ENCODE peak calls at places on chromosomes 7 and 10, in four cellular contexts. O, Q, R and V are unnamed samples. For H4K20me1 and H3F3A, the result is how much of the 10 kb centered on the place peaks cover.

GRCh38 chr7:140512317-140513000 is 33.2 kb upstream of the MKRN1 start:
- DNase-seq in O (peak), Q (no peak), R (no peak), V (peak)

GRCh38 chr7:47080816-47081215 is 501.1 kb downstream of the TNS3 start:
- DNase-seq in O (peak), Q (no peak), R (no peak), V (no peak)

GRCh38 chr10:118948784-118949183 is 80.7 kb upstream of the NANOS1 start:
- DNase-seq in O (no peak), Q (no peak), R (no peak), V (no peak)

GRCh38 chr7:127880454-127880853 is 150.8 kb downstream of the LRRC4 start:
- DNase-seq in O (no peak), Q (no peak), R (no peak), V (no peak)

GRCh38 chr10:101493782-101494281 is 94.2 kb downstream of the POLL start:
- DNase-seq in O (no peak), Q (no peak), R (no peak), V (no peak)

GRCh38 chr10:122034149-122034756 is 45.3 kb downstream of the TACC2 start:
- DNase-seq in O (peak), Q (no peak), R (no peak), V (peak)

GRCh38 chr10:71015674-71016073 is 127.3 kb upstream of the PCBD1 start:
- DNase-seq in O (no peak), Q (no peak), R (no peak), V (no peak)

GRCh38 chr7:116524609-116525297 is at the start of gene CAV1:
- DNase-seq in O (peak), Q (peak), R (peak), V (peak)

GRCh38 chr10:125479059-125479458 is 203.9 kb downstream of the TEX36 start:
- DNase-seq in O (no peak), Q (no peak), R (no peak), V (peak)

GRCh38 chr10:72173635-72174296 is 42.0 kb upstream of the ANAPC16 start:
- DNase-seq in O (peak), Q (no peak), R (no peak), V (peak)

GRCh38 chr10:22655312-22655973 is 58.9 kb downstream of the PIP4K2A start:
- DNase-seq in O (peak), Q (no peak), R (no peak), V (no peak)

GRCh38 chr7:64045301-64046040 is at the start of gene ZNF727:
- DNase-seq in O (no peak), Q (no peak), R (no peak), V (no peak)

GRCh38 chr7:118755067-118755625 is 530.6 kb downstream of the ANKRD7 start:
- DNase-seq in O (no peak), Q (no peak), R (no peak), V (peak)

GRCh38 chr10:72261323-72262018 is 12.3 kb upstream of the DDIT4 start:
- DNase-seq in O (no peak), Q (no peak), R (no peak), V (peak)

GRCh38 chr10:16439294-16439693 is 2.5 kb downstream of the PTER start:
- DNase-seq in O (peak), Q (no peak), R (no peak), V (no peak)

GRCh38 chr7:130721486-130722277 is 12.3 kb downstream of the KLF14 start:
- DNase-seq in O (peak), Q (peak), R (peak), V (peak)

GRCh38 chr10:86360657-86361056 is 5.9 kb downstream of the GRID1 start:
- DNase-seq in O (no peak), Q (no peak), R (no peak), V (no peak)

GRCh38 chr7:94656925-94657731 is 1.2 kb upstream of the SGCE start:
- DNase-seq in O (peak), Q (peak), R (peak), V (peak)

GRCh38 chr7:152136623-152137022 is 111.1 kb downstream of the GALNT11 start:
- DNase-seq in O (no peak), Q (peak), R (no peak), V (no peak)

GRCh38 chr10:80488539-80489066 is 34.5 kb downstream of the TSPAN14 start:
- DNase-seq in O (no peak), Q (no peak), R (no peak), V (no peak)

GRCh38 chr10:123922126-123922525 is 30.5 kb upstream of the CPXM2 start:
- DNase-seq in O (no peak), Q (no peak), R (no peak), V (no peak)

GRCh38 chr7:91957236-91957635 is 16.6 kb downstream of the AKAP9 start:
- DNase-seq in O (no peak), Q (no peak), R (no peak), V (no peak)
- H4K20me1 ChIP-seq in O (under half), Q (under half), R (under half), V (under half)

DNA sequence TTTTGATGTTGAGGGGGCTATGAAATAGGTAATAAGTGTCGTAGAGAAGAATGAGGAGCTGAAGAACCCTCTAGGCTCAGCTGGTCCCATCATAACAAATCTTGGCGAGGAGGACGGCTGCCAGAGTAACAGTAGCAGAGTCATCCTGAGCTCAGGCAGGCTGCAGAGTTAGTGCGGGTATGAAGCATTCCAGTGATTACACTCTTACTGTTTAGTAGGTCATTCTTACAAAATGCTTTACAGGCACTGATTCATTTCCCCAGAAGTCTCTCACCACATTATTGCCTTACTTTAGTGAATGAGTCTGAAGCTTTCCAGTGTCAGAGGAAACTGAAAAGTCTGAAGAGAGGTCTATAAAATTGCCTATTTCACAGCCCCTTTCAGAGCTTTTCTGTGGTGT is 43.9 kb upstream of the GPR158 start:
- DNase-seq in O (peak), Q (no peak), R (no peak), V (no peak)
- H3F3A ChIP-seq in O (under half), Q (under half), R (under half), V (under half)

DNA sequence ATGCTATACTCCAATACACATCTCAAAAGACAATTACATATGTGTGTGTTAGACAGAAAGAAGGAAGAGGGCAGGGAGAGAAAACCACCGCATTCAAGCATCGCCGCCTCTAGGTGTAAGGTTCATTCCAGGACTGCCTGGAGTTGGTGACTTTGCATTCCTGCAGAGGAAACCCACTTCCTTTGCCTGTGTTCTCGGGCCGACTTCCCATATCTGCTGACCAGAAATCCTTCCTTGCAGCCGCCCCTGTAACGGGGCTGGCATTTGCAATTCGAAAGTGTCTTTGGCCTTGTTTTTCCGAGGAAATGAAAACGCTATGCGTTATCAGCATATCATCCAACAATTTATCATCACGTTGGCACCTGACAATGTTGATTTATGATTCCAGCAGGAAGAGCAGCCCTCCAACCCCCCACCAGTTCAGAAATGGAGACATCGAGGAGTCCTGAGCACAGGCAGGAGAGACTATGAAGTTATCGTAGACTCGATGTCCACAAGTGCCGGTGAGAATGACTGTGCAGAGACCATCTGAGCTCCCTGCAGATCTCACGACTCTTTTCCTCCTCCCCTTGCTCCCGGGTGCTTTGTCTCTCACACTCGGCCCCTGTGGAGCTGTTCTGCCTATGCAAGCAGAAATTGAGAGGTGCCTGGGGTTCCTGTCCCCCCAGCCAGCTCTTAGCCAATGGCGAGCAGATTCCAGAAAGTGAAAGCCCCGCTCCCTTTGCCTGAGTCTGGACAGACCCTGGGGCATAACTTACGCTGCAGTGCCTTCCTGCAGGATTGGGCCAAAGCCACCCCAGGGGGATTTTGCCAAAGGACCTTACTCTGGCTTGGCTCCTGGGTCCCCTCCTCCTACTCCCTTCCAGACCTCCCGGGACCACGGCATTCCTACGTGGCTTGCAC is 68.9 kb upstream of the FOXK1 start:
- DNase-seq in O (peak), Q (peak), R (peak), V (no peak)
- H4K20me1 ChIP-seq in O (under half), Q (under half), R (under half), V (under half)

GRCh38 chr10:130026670-130027456 is 62.8 kb upstream of the EBF3 start:
- DNase-seq in O (no peak), Q (no peak), R (no peak), V (no peak)

GRCh38 chr10:130023454-130024230 is 59.6 kb upstream of the EBF3 start:
- DNase-seq in O (no peak), Q (no peak), R (no peak), V (no peak)

GRCh38 chr10:130025811-130026510 is 61.9 kb upstream of the EBF3 start:
- DNase-seq in O (no peak), Q (no peak), R (no peak), V (no peak)

GRCh38 chr10:130024779-130025178 is 60.7 kb upstream of the EBF3 start:
- DNase-seq in O (no peak), Q (no peak), R (no peak), V (no peak)

DNA sequence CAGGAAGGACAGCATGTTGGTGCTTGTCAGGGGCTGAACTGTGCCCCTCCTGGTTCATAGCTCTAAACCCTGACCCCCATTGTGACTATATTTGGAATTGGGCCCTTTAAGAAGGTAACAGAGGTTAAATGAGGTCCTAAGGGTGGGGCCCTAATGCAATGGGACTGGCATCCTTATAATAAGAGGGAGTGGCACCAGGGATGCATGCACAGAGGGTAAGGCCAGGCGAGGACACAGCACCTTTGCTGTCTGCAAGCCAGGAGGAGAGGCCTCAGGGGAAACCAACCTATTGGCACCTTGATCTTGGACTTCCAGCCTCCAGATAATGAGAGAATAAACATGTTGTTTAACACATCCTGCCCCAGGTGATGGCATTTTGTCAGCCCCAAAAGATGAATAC is 61.3 kb upstream of the EBF3 start:
- DNase-seq in O (no peak), Q (no peak), R (no peak), V (no peak)
- H3F3A ChIP-seq in O (under half), Q (under half), R (under half), V (under half)

GRCh38 chr7:128891110-128891941 is 19.2 kb downstream of the KCP start:
- DNase-seq in O (no peak), Q (peak), R (peak), V (peak)
- H4K20me1 ChIP-seq in O (under half), Q (under half), R (under half), V (under half)

DNA sequence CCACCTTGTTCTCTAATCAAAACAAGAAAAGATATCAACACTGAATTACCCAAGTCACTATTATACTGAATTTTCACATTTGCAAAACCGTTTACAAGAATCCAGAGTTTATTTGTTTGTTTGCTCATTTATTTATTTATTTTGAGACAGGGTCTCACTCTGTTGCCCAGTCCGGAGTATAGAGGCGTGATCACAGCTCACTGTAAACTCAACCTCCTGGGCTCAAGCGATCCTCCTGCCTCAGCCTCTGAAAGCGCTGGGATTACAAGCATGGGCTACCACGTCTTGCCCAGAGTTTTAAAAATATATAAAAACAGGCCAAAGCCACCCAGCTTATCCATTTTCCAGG is 8.5 kb downstream of the CREB3L2 start:
- DNase-seq in O (no peak), Q (no peak), R (no peak), V (no peak)
- H3F3A ChIP-seq in O (half or more), Q (under half), R (under half), V (under half)

GRCh38 chr10:904403-904802 is 27.1 kb downstream of the LARP4B start:
- DNase-seq in O (no peak), Q (no peak), R (no peak), V (no peak)

GRCh38 chr10:905503-905902 is 26.0 kb downstream of the LARP4B start:
- DNase-seq in O (peak), Q (no peak), R (no peak), V (no peak)

GRCh38 chr10:905972-906371 is 25.5 kb downstream of the LARP4B start:
- DNase-seq in O (no peak), Q (no peak), R (no peak), V (no peak)

GRCh38 chr10:909831-910230 is 21.7 kb downstream of the LARP4B start:
- DNase-seq in O (peak), Q (peak), R (peak), V (no peak)
- H4K20me1 ChIP-seq in O (under half), Q (half or more), R (half or more), V (under half)

DNA sequence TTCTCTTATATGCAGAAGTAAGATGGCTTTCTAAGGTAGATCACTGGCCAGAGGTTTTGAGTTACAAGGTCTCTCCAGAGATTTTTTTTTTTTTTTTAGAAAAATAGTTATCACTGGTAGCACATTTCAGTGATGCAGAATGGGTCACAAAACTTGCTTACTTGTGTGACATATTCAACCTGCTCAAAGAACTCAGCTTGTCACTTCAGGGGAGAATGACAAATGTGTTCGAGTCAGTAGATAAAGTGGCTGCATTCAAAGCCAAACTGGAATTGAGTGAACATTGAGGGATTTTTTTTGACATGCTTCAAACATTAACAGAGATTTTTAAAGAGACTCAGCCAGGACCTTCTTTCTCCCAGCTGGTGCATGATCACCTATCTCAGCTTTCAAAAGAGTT is 33.4 kb downstream of the PHTF2 start:
- DNase-seq in O (no peak), Q (no peak), R (no peak), V (no peak)
- H3F3A ChIP-seq in O (under half), Q (under half), R (under half), V (under half)